ENCODE peak calls at places on chromosomes 12 and 14, in seven cellular contexts. One of them, this sample, is unnamed.

GRCh38 chr14:100891051-100891450 is 12.5 kb downstream of the RTL1 start:
- DNase-seq in HepG2: no peak
- DNase-seq in HEK293T: no peak
- DNase-seq in K562: no peak
- DNase-seq in H1: no peak
- DNase-seq in WTC11: no peak
- DNase-seq in GM12878: no peak
- DNase-seq in this sample: no peak

GRCh38 chr12:120138366-120138765 is 21.8 kb upstream of the RAB35 start:
- DNase-seq in HEK293T: no peak
- DNase-seq in H1: no peak
- DNase-seq in GM12878: no peak
- DNase-seq in K562: no peak
- DNase-seq in WTC11: no peak
- DNase-seq in HepG2: no peak
- DNase-seq in this sample: no peak

GRCh38 chr12:124484526-124484953 is 82.9 kb downstream of the NCOR2 start:
- DNase-seq in WTC11: no peak
- DNase-seq in HEK293T: no peak
- DNase-seq in GM12878: no peak
- DNase-seq in H1: no peak
- DNase-seq in K562: peak
- DNase-seq in HepG2: no peak
- DNase-seq in this sample: no peak

GRCh38 chr14:61512026-61512425 is 183.3 kb upstream of the HIF1A start:
- DNase-seq in K562: no peak
- DNase-seq in GM12878: no peak
- DNase-seq in HEK293T: no peak
- DNase-seq in WTC11: no peak
- DNase-seq in H1: no peak
- DNase-seq in HepG2: no peak
- DNase-seq in this sample: no peak

GRCh38 chr14:68692916-68693771 is 99.7 kb downstream of the ZFP36L1 start:
- DNase-seq in WTC11: no peak
- DNase-seq in K562: no peak
- DNase-seq in GM12878: no peak
- DNase-seq in H1: no peak
- DNase-seq in HepG2: no peak
- DNase-seq in HEK293T: no peak
- DNase-seq in this sample: no peak

GRCh38 chr12:47901285-47902093 is 3.3 kb downstream of the VDR start:
- DNase-seq in K562: no peak
- DNase-seq in GM12878: no peak
- DNase-seq in WTC11: no peak
- DNase-seq in HEK293T: no peak
- DNase-seq in HepG2: no peak
- DNase-seq in H1: no peak
- DNase-seq in this sample: no peak

GRCh38 chr12:24039113-24039525 is 89.6 kb upstream of the SOX5 start:
- DNase-seq in WTC11: no peak
- DNase-seq in HEK293T: no peak
- DNase-seq in K562: no peak
- DNase-seq in HepG2: peak
- DNase-seq in H1: no peak
- DNase-seq in GM12878: no peak
- DNase-seq in this sample: no peak

GRCh38 chr14:104081951-104082464 is 3.5 kb upstream of the ASPG start:
- DNase-seq in HEK293T: no peak
- DNase-seq in HepG2: no peak
- DNase-seq in GM12878: no peak
- DNase-seq in WTC11: no peak
- DNase-seq in H1: no peak
- DNase-seq in K562: no peak
- DNase-seq in this sample: no peak

GRCh38 chr12:79936670-79937069 is 1.8 kb upstream of the PPP1R12A start:
- DNase-seq in HEK293T: no peak
- DNase-seq in GM12878: no peak
- DNase-seq in H1: no peak
- DNase-seq in HepG2: no peak
- DNase-seq in K562: no peak
- DNase-seq in WTC11: no peak
- DNase-seq in this sample: no peak

GRCh38 chr12:52924764-52925716 is 20.2 kb upstream of the KRT8 start:
- DNase-seq in K562: peak
- DNase-seq in HepG2: peak
- DNase-seq in H1: no peak
- DNase-seq in HEK293T: no peak
- DNase-seq in WTC11: no peak
- DNase-seq in GM12878: no peak
- DNase-seq in this sample: peak

GRCh38 chr12:117040496-117040895 is 58.7 kb downstream of the TESC start:
- DNase-seq in K562: no peak
- DNase-seq in WTC11: no peak
- DNase-seq in H1: no peak
- DNase-seq in HEK293T: no peak
- DNase-seq in HepG2: no peak
- DNase-seq in GM12878: no peak
- DNase-seq in this sample: no peak

GRCh38 chr12:2243275-2243674 is 190.5 kb downstream of the CACNA1C start:
- DNase-seq in WTC11: no peak
- DNase-seq in K562: no peak
- DNase-seq in HepG2: no peak
- DNase-seq in H1: no peak
- DNase-seq in GM12878: no peak
- DNase-seq in HEK293T: no peak
- DNase-seq in this sample: no peak

GRCh38 chr12:77946541-77947021 is 115.9 kb downstream of the NAV3 start:
- DNase-seq in H1: no peak
- DNase-seq in HEK293T: no peak
- DNase-seq in K562: no peak
- DNase-seq in GM12878: no peak
- DNase-seq in HepG2: no peak
- DNase-seq in WTC11: no peak
- DNase-seq in this sample: no peak

GRCh38 chr12:28893365-28893764 is 255.7 kb upstream of the FAR2 start:
- DNase-seq in WTC11: no peak
- DNase-seq in HEK293T: no peak
- DNase-seq in H1: no peak
- DNase-seq in HepG2: no peak
- DNase-seq in K562: no peak
- DNase-seq in GM12878: no peak
- DNase-seq in this sample: no peak

GRCh38 chr12:64612843-64613242 is 2.5 kb downstream of the RASSF3 start:
- DNase-seq in HEK293T: no peak
- DNase-seq in HepG2: no peak
- DNase-seq in WTC11: no peak
- DNase-seq in GM12878: no peak
- DNase-seq in K562: no peak
- DNase-seq in H1: no peak
- DNase-seq in this sample: no peak

GRCh38 chr14:52154992-52155655 is 86.3 kb upstream of the NID2 start:
- DNase-seq in GM12878: no peak
- DNase-seq in WTC11: no peak
- DNase-seq in K562: no peak
- DNase-seq in HEK293T: no peak
- DNase-seq in HepG2: no peak
- DNase-seq in H1: no peak
- DNase-seq in this sample: no peak

GRCh38 chr12:113863455-113863845 is 102.7 kb downstream of the RBM19 start:
- DNase-seq in K562: peak
- DNase-seq in H1: no peak
- DNase-seq in HEK293T: no peak
- DNase-seq in GM12878: no peak
- DNase-seq in HepG2: no peak
- DNase-seq in WTC11: no peak
- DNase-seq in this sample: no peak

GRCh38 chr14:104878582-104878981 is 13.5 kb downstream of the CEP170B start:
- DNase-seq in GM12878: no peak
- DNase-seq in HepG2: no peak
- DNase-seq in HEK293T: no peak
- DNase-seq in H1: no peak
- DNase-seq in K562: no peak
- DNase-seq in WTC11: no peak
- DNase-seq in this sample: no peak

GRCh38 chr12:70695361-70696023 is 58.3 kb upstream of the PTPRB start:
- DNase-seq in HEK293T: no peak
- DNase-seq in HepG2: no peak
- DNase-seq in GM12878: no peak
- DNase-seq in WTC11: no peak
- DNase-seq in H1: no peak
- DNase-seq in K562: no peak
- DNase-seq in this sample: no peak
- TF ChIP-seq SP1 in HEK293T: no peak
- TF ChIP-seq SP1 in HepG2: no peak
- TF ChIP-seq SP1 in GM12878: no peak
- TF ChIP-seq SP1 in WTC11: no peak
- TF ChIP-seq SP1 in H1: no peak
- TF ChIP-seq SP1 in K562: no peak
- TF ChIP-seq SP1 in this sample: no peak

GRCh38 chr12:14454098-14454907 is 88.8 kb downstream of the ATF7IP start:
- DNase-seq in HEK293T: peak
- DNase-seq in H1: peak
- DNase-seq in HepG2: peak
- DNase-seq in K562: peak
- DNase-seq in GM12878: peak
- DNase-seq in WTC11: peak
- DNase-seq in this sample: peak
- TF ChIP-seq SP1 in HEK293T: no peak
- TF ChIP-seq SP1 in H1: peak
- TF ChIP-seq SP1 in HepG2: no peak
- TF ChIP-seq SP1 in K562: no peak
- TF ChIP-seq SP1 in GM12878: no peak
- TF ChIP-seq SP1 in WTC11: no peak
- TF ChIP-seq SP1 in this sample: no peak

GRCh38 chr12:121240484-121241202 is 30.7 kb downstream of the P2RX4 start:
- DNase-seq in HepG2: no peak
- DNase-seq in GM12878: no peak
- DNase-seq in K562: peak
- DNase-seq in WTC11: peak
- DNase-seq in H1: no peak
- DNase-seq in HEK293T: no peak
- DNase-seq in this sample: no peak
- TF ChIP-seq SP1 in HepG2: no peak
- TF ChIP-seq SP1 in GM12878: no peak
- TF ChIP-seq SP1 in K562: no peak
- TF ChIP-seq SP1 in WTC11: peak
- TF ChIP-seq SP1 in H1: no peak
- TF ChIP-seq SP1 in HEK293T: no peak
- TF ChIP-seq SP1 in this sample: no peak

GRCh38 chr14:46399049-46399448 is 252.5 kb downstream of the RPL10L start:
- DNase-seq in H1: no peak
- DNase-seq in HepG2: no peak
- DNase-seq in HEK293T: no peak
- DNase-seq in GM12878: no peak
- DNase-seq in K562: no peak
- DNase-seq in WTC11: no peak
- DNase-seq in this sample: no peak
- TF ChIP-seq SP1 in H1: no peak
- TF ChIP-seq SP1 in HepG2: no peak
- TF ChIP-seq SP1 in HEK293T: no peak
- TF ChIP-seq SP1 in GM12878: no peak
- TF ChIP-seq SP1 in K562: no peak
- TF ChIP-seq SP1 in WTC11: no peak
- TF ChIP-seq SP1 in this sample: no peak

GRCh38 chr12:122060069-122060468 is 18.5 kb upstream of the MLXIP start:
- DNase-seq in H1: no peak
- DNase-seq in WTC11: no peak
- DNase-seq in K562: no peak
- DNase-seq in HepG2: no peak
- DNase-seq in GM12878: no peak
- DNase-seq in HEK293T: no peak
- DNase-seq in this sample: no peak
- TF ChIP-seq SP1 in H1: no peak
- TF ChIP-seq SP1 in WTC11: no peak
- TF ChIP-seq SP1 in K562: no peak
- TF ChIP-seq SP1 in HepG2: no peak
- TF ChIP-seq SP1 in GM12878: no peak
- TF ChIP-seq SP1 in HEK293T: no peak
- TF ChIP-seq SP1 in this sample: no peak

This sample was measured in HCT116.